ENCODE peak calls at places on chromosomes 7 and 10, in four cellular contexts. One of them, this sample, is unnamed.

GRCh38 chr10:70541738-70542564 is 60.6 kb downstream of the PRF1 start:
- DNase-seq in HCT116: no peak
- DNase-seq in hepatocyte: no peak
- DNase-seq in cardiac muscle cell: no peak
- DNase-seq in this sample: no peak

GRCh38 chr7:5422324-5423271 is 1.0 kb downstream of the TNRC18 start:
- DNase-seq in hepatocyte: peak; percentile 49
- DNase-seq in cardiac muscle cell: peak; percentile 38
- DNase-seq in HCT116: no peak
- DNase-seq in this sample: peak; percentile 51

GRCh38 chr7:104156842-104157277 is 51.0 kb downstream of the ORC5 start:
- DNase-seq in cardiac muscle cell: peak; percentile 50
- DNase-seq in hepatocyte: peak; percentile 45
- DNase-seq in HCT116: peak; percentile 23
- DNase-seq in this sample: no peak

GRCh38 chr7:128993419-128993818 is 55.7 kb downstream of the IRF5 start:
- DNase-seq in hepatocyte: no peak
- DNase-seq in cardiac muscle cell: no peak
- DNase-seq in HCT116: no peak
- DNase-seq in this sample: no peak

GRCh38 chr10:4270116-4270515 is 485.1 kb upstream of the KLF6 start:
- DNase-seq in HCT116: no peak
- DNase-seq in cardiac muscle cell: peak; percentile 84
- DNase-seq in hepatocyte: peak; percentile 46
- DNase-seq in this sample: no peak

GRCh38 chr7:92768501-92769360 is 67.6 kb downstream of the CDK6 start:
- DNase-seq in hepatocyte: no peak
- DNase-seq in HCT116: no peak
- DNase-seq in cardiac muscle cell: no peak
- DNase-seq in this sample: peak; percentile 8

GRCh38 chr7:75866497-75867389 is 12.1 kb upstream of the RHBDD2 start:
- DNase-seq in hepatocyte: peak; percentile 76
- DNase-seq in cardiac muscle cell: peak; percentile 81
- DNase-seq in HCT116: peak; percentile 48
- DNase-seq in this sample: peak; percentile 70

GRCh38 chr10:88672041-88672440 is 7.8 kb downstream of the LIPF start:
- DNase-seq in hepatocyte: no peak
- DNase-seq in cardiac muscle cell: no peak
- DNase-seq in HCT116: no peak
- DNase-seq in this sample: no peak

GRCh38 chr10:12852732-12853131 is 148.8 kb downstream of the CCDC3 start:
- DNase-seq in hepatocyte: no peak
- DNase-seq in cardiac muscle cell: no peak
- DNase-seq in HCT116: no peak
- DNase-seq in this sample: no peak

GRCh38 chr7:25759748-25760147 is 392.2 kb upstream of the NFE2L3 start:
- DNase-seq in HCT116: no peak
- DNase-seq in cardiac muscle cell: no peak
- DNase-seq in hepatocyte: no peak
- DNase-seq in this sample: no peak

GRCh38 chr7:66896441-66896840 is 24.6 kb upstream of the TMEM248 start:
- DNase-seq in hepatocyte: no peak
- DNase-seq in HCT116: no peak
- DNase-seq in cardiac muscle cell: no peak
- DNase-seq in this sample: no peak
- H3K27me3 ChIP-seq in hepatocyte: no peaks in the 10 kb centered on the region
- H3K27me3 ChIP-seq in HCT116: no peaks in the 10 kb centered on the region
- H3K27me3 ChIP-seq in cardiac muscle cell: no peaks in the 10 kb centered on the region
- H3K27me3 ChIP-seq in this sample: no peaks in the 10 kb centered on the region

GRCh38 chr10:71984798-71985388 is 20.7 kb downstream of the CHST3 start:
- DNase-seq in cardiac muscle cell: peak; percentile 19
- DNase-seq in HCT116: no peak
- DNase-seq in hepatocyte: no peak
- DNase-seq in this sample: no peak

GRCh38 chr10:71984126-71984797 is 20.1 kb downstream of the CHST3 start:
- DNase-seq in hepatocyte: no peak
- DNase-seq in HCT116: no peak
- DNase-seq in cardiac muscle cell: no peak
- DNase-seq in this sample: no peak

GRCh38 chr10:71981868-71982230 is 17.7 kb downstream of the CHST3 start:
- DNase-seq in HCT116: no peak
- DNase-seq in hepatocyte: no peak
- DNase-seq in cardiac muscle cell: no peak
- DNase-seq in this sample: no peak

GRCh38 chr10:71982269-71983178 is 18.3 kb downstream of the CHST3 start:
- DNase-seq in cardiac muscle cell: no peak
- DNase-seq in hepatocyte: no peak
- DNase-seq in HCT116: no peak
- DNase-seq in this sample: no peak

DNA sequence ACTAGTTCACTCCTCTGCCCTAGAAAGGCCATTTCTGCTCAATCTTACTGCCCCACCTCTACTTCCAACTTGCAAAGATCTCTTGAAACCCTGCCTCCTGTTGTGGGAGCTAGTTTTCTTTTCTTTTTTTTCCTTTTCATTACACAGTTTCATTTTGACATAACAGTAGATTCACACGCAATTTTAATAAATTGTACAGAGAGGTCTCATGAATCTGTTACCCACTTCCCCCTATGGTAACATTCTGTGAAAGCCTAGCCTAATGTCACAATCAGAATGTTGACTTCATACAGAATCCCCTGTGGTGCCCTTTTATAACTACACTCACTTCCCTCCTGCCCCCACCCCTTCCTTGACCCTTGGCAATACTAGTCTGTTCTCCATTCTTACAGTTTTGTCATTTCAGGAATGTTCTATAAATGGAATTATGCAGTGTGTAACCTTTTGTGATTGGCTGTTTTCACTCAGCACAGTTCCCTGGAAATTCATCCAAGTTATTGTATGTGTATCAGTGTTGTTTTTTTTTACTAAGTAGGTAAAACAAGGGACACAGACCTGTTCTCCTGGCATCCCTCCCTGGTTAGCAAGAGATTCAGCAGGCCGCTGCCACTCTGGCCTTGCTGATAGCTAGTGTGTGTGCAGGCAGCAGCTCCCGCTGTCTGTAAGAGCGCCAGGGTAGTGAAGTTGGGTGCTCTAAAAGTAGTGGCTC is 21.5 kb downstream of the CHST3 start:
- DNase-seq in hepatocyte: no peak
- DNase-seq in HCT116: no peak
- DNase-seq in cardiac muscle cell: peak; percentile 94
- DNase-seq in this sample: no peak
- H3K4me1 ChIP-seq in hepatocyte: peaks cover 23% of the 10 kb centered on the region
- H3K4me1 ChIP-seq in HCT116: no peaks in the 10 kb centered on the region
- H3K4me1 ChIP-seq in cardiac muscle cell: peaks cover 29% of the 10 kb centered on the region
- H3K4me1 ChIP-seq in this sample: peaks cover 12% of the 10 kb centered on the region

GRCh38 chr7:42068554-42069280 is 168.3 kb downstream of the GLI3 start:
- DNase-seq in HCT116: no peak
- DNase-seq in hepatocyte: no peak
- DNase-seq in cardiac muscle cell: no peak
- DNase-seq in this sample: peak; percentile 47
- H3K27me3 ChIP-seq in HCT116: no peaks in the 10 kb centered on the region
- H3K27me3 ChIP-seq in hepatocyte: no peaks in the 10 kb centered on the region
- H3K27me3 ChIP-seq in cardiac muscle cell: no peaks in the 10 kb centered on the region
- H3K27me3 ChIP-seq in this sample: no peaks in the 10 kb centered on the region

GRCh38 chr10:79262959-79263746 is 84.1 kb upstream of the PPIF start:
- DNase-seq in cardiac muscle cell: no peak
- DNase-seq in HCT116: no peak
- DNase-seq in hepatocyte: no peak
- DNase-seq in this sample: no peak
- H3K4me1 ChIP-seq in cardiac muscle cell: peaks cover 43% of the 10 kb centered on the region
- H3K4me1 ChIP-seq in HCT116: peaks cover 23% of the 10 kb centered on the region
- H3K4me1 ChIP-seq in hepatocyte: peaks cover 26% of the 10 kb centered on the region
- H3K4me1 ChIP-seq in this sample: no peaks in the 10 kb centered on the region

GRCh38 chr10:62336404-62336803 is 37.8 kb upstream of the ZNF365 start:
- DNase-seq in hepatocyte: no peak
- DNase-seq in HCT116: no peak
- DNase-seq in cardiac muscle cell: no peak
- DNase-seq in this sample: no peak
- H3K27me3 ChIP-seq in hepatocyte: no peaks in the 10 kb centered on the region
- H3K27me3 ChIP-seq in HCT116: no peaks in the 10 kb centered on the region
- H3K27me3 ChIP-seq in cardiac muscle cell: no peaks in the 10 kb centered on the region
- H3K27me3 ChIP-seq in this sample: no peaks in the 10 kb centered on the region

GRCh38 chr7:138816650-138817049 is 18.7 kb upstream of the ATP6V0A4 start:
- DNase-seq in cardiac muscle cell: no peak
- DNase-seq in hepatocyte: no peak
- DNase-seq in HCT116: no peak
- DNase-seq in this sample: no peak

GRCh38 chr7:138822867-138823535 is 25.0 kb upstream of the ATP6V0A4 start:
- DNase-seq in HCT116: no peak
- DNase-seq in hepatocyte: no peak
- DNase-seq in cardiac muscle cell: no peak
- DNase-seq in this sample: no peak

GRCh38 chr7:138825049-138825721 is 27.2 kb upstream of the ATP6V0A4 start:
- DNase-seq in cardiac muscle cell: no peak
- DNase-seq in HCT116: no peak
- DNase-seq in hepatocyte: no peak
- DNase-seq in this sample: no peak

GRCh38 chr7:138821912-138822311 is 23.9 kb upstream of the ATP6V0A4 start:
- DNase-seq in cardiac muscle cell: no peak
- DNase-seq in hepatocyte: no peak
- DNase-seq in HCT116: no peak
- DNase-seq in this sample: no peak
- H3K4me1 ChIP-seq in cardiac muscle cell: no peaks in the 10 kb centered on the region
- H3K4me1 ChIP-seq in hepatocyte: no peaks in the 10 kb centered on the region
- H3K4me1 ChIP-seq in HCT116: no peaks in the 10 kb centered on the region
- H3K4me1 ChIP-seq in this sample: no peaks in the 10 kb centered on the region